ENCODE peak calls at places on chromosomes 11 and 22, in six cellular contexts. U is T-helper 9 cell; X is RKO; N is fibroblast of mammary gland; M is progenitor cell of endocrine pancreas; K is activated CD4-positive, alpha-beta T cell treated with anti-CD3 and anti-CD28 coated beads, Interleukin-2, amount 50 U/mL, for 4 hours. A is an unnamed sample.

GRCh38 chr11:33147559-33147958 is 13.7 kb downstream of the CSTF3 start:
- DNase-seq in U (no peak), X (no peak), N (peak; percentile 62), M (no peak), K (no peak), A (no peak)

GRCh38 chr11:65414776-65415498 is 7.7 kb upstream of the NEAT1 start:
- DNase-seq in U (no peak), X (no peak), N (peak; percentile 74), M (no peak), K (no peak), A (no peak)

GRCh38 chr11:2570841-2571597 is 126.2 kb downstream of the KCNQ1 start:
- DNase-seq in U (no peak), X (no peak), N (no peak), M (no peak), K (no peak), A (no peak)

GRCh38 chr11:9313648-9314290 is 624 bp downstream of the TMEM41B start:
- DNase-seq in U (peak; percentile 20), X (peak; percentile 46), N (peak; percentile 14), M (no peak), K (no peak), A (no peak)

GRCh38 chr22:35230417-35230816 is 26.9 kb upstream of the HMGXB4 start:
- DNase-seq in U (no peak), X (no peak), N (no peak), M (no peak), K (no peak), A (no peak)

GRCh38 chr11:126920833-126921232 is 79.7 kb downstream of the KIRREL3 start:
- DNase-seq in U (no peak), X (no peak), N (no peak), M (no peak), K (no peak), A (no peak)

GRCh38 chr11:17765381-17766359 is 31.1 kb downstream of the KCNC1 start:
- DNase-seq in U (no peak), X (no peak), N (no peak), M (no peak), K (no peak), A (no peak)

GRCh38 chr22:45164217-45165123 is 745 bp downstream of the NUP50 start:
- DNase-seq in U (peak; percentile 30), X (peak; percentile 27), N (peak; percentile 16), M (peak; percentile 28), K (peak; percentile 33), A (peak; percentile 23)

GRCh38 chr22:18970180-18970947 is 34.3 kb upstream of the PRODH start:
- DNase-seq in U (no peak), X (no peak), N (no peak), M (peak; percentile 51), K (no peak), A (no peak)

A was measured in activated T-cell treated with anti-CD3 and anti-CD28 coated beads for 4 hours.